ENCODE peak calls at places on chromosomes 7 and 10, in seven cellular contexts. R is AG09309; I is ovary; C is adrenal gland; H is testis; M is CD8-positive, alpha-beta T cell; V is foreskin fibroblast. Y is an unnamed sample.

GRCh38 chr10:128526793-128527375 is 400.7 kb upstream of the MKI67 start:
- DNase-seq in R (no peak), I (no peak), C (no peak), H (no peak), M (no peak), V (no peak), Y (no peak)

GRCh38 chr10:34290412-34291082 is 524.5 kb downstream of the PARD3 start:
- DNase-seq in R (no peak), I (no peak), C (peak), H (no peak), M (no peak), V (peak), Y (peak)

GRCh38 chr7:56081626-56082340 is 11.0 kb downstream of the PHKG1 start:
- DNase-seq in R (no peak), I (no peak), C (no peak), H (no peak), M (no peak), V (no peak), Y (no peak)

GRCh38 chr10:126536148-126536547 is 134.3 kb downstream of the C10orf90 start:
- DNase-seq in R (no peak), I (no peak), C (no peak), H (peak), M (no peak), V (peak), Y (peak)

GRCh38 chr10:60420991-60421894 is 31.6 kb upstream of the ANK3 start:
- DNase-seq in R (no peak), I (no peak), C (no peak), H (no peak), M (no peak), V (no peak), Y (no peak)

GRCh38 chr10:3067045-3067858 is at the start of gene PFKP:
- DNase-seq in R (no peak), I (peak), C (peak), H (no peak), M (peak), V (peak), Y (no peak)

GRCh38 chr7:77993823-77994222 is 195.2 kb downstream of the PHTF2 start:
- DNase-seq in R (no peak), I (no peak), C (no peak), H (no peak), M (no peak), V (no peak), Y (no peak)

GRCh38 chr10:17256026-17256425 is 28.0 kb downstream of the VIM start:
- DNase-seq in R (no peak), I (no peak), C (no peak), H (no peak), M (no peak), V (no peak), Y (no peak)

GRCh38 chr7:48004023-48004422 is 24.6 kb upstream of the HUS1 start:
- DNase-seq in R (no peak), I (no peak), C (no peak), H (no peak), M (no peak), V (no peak), Y (no peak)

GRCh38 chr10:84540022-84540616 is 211.7 kb downstream of the CCSER2 start:
- DNase-seq in R (peak), I (no peak), C (no peak), H (no peak), M (no peak), V (peak), Y (peak)
- H3K4me3 ChIP-seq in R (peak), I (no peak), C (no peak), H (no peak), M (no peak), V (peak), Y (peak)

DNA sequence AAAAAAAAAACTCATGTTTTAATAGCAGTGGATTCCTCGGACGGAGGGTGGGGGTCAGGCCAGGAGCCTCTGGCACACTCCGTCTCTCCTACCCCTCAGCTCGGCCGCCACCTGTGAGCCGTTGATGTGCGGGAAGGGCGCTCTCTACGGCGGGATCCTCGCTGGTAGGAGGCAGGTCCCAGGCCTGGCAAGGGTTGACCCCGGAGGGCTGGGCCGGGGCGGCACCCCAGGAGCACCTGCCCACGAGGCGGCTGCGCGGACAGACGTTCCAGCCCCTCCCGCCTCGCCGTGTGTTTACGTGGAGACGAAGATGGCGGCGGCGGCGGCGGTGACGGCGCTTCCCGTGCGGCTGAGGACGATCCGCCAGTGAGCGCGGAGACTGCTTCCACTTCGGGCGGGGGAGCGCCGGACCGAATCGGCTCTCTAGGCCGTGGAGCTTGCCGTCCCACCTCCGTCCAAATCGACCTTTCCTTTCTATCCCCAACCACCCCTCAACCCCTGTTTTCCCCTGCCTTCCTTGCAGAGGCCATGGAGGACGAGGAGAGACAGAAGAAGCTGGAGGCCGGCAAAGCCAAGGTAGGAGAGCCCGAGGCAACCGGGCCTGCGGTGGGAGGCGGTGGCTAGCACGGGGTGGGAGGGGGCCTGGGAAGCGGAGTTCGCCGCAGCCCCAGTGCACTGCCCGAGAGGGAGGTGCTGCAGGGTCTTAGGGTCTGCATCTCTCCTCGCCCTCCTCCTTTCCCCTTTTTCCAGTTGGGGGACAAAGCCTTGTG is at the start of gene AKAP9:
- DNase-seq in R (no peak), I (peak), C (peak), H (peak), M (peak), V (peak), Y (peak)
- TF ChIP-seq CTCF in R (no peak), I (peak), C (peak), H (no peak), M (no peak), V (no peak), Y (no peak)

GRCh38 chr7:27147211-27148030 is at the start of gene HOXA6:
- DNase-seq in R (no peak), I (peak), C (peak), H (peak), M (no peak), V (peak), Y (peak)
- H3K4me3 ChIP-seq in R (no peak), I (peak), C (no peak), H (peak), M (no peak), V (no peak), Y (peak)

DNA sequence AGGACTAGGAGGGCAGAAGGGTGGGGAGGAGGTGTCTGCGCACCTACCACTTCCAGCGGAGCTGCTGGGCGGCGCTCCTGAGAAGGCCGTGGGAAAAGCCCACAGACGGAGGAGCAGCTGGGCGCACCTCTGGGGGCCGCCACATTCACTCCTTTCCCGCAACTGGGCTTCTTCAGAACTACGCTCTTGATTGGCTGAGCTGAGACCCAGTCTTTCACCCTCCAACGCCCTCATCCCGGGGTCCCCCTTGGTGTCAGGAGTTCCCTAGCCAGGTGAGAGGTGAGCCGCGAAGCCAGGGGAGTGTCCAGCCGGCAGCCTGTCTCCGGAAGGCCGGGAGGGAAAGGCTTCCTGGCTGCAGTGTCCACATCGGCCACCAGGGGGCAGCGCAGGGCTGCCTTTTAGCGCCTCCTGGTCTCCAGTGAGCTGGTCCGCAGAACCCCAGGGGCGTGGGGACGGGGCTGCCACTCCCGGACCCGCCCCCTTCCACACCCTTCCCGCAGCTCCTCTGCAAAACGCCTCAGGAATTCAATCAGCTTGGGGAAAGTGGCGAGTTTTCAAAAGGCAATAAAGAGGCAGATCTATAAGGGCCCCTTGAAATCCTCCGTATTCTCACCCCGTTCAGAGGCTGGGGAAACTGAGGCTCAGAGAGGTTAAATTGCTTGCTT is 98.8 kb downstream of the CHST15 start:
- DNase-seq in R (peak), I (peak), C (peak), H (peak), M (peak), V (peak), Y (peak)
- TF ChIP-seq CTCF in R (peak), I (peak), C (peak), H (peak), M (peak), V (peak), Y (peak)

DNA sequence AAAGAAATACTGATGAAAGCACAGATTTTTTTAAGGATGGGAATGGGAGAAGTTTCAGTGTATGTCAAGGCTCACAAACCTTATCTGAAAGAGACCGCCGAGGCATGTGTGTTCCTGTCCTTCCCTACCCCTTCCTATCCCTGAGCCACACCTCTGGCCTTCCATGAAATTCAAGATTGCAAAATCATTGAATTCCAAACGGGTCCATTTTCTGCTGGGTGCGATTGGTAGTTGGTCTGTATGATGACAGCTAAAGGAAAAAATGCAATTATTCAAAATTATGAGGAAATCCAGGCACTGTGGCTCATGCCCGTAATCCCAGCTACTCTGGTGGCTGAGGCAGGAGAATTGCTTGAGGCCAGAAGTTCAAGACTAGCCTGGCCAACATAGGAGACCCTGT is 170.1 kb downstream of the ARHGAP12 start:
- DNase-seq in R (peak), I (no peak), C (no peak), H (no peak), M (no peak), V (peak), Y (peak)
- H3K4me3 ChIP-seq in R (no peak), I (no peak), C (no peak), H (no peak), M (no peak), V (peak), Y (no peak)

GRCh38 chr10:88131561-88132139 is 268.2 kb downstream of the PTEN start:
- DNase-seq in R (no peak), I (no peak), C (no peak), H (peak), M (no peak), V (peak), Y (peak)
- TF ChIP-seq CTCF in R (no peak), I (no peak), C (peak), H (no peak), M (no peak), V (no peak), Y (no peak)

DNA sequence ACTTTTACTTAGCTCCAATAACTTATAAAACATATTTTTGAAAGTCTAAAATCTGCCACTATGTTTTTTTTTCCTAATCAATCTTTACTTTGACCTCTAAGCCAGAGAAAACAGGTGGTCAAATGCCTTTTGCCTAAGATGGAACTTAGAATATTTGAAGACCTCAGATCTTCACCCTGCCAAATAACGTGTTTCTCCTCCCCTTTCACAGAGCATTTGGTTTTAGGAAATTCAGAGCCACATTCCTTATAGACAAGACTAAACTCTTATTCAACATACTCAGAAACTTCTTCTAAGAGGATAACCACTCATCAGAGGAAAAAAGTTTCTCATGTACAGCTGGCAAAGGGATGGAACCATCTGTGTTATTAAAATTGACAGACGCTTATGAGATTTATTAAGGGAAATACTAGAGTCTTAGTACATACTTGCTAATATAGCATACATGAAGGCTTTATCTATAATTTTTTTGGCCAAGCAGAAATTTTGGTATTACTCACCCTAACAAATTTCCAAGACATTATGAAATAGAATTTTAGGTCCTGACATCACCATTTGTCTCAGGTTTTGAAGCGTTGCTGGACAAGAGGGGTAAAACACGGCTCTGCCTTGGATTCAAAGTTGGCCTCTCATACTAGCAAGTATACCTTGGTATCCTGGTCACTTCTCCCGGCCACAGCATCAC is 2.6 kb upstream of the EGFR start:
- DNase-seq in R (no peak), I (no peak), C (no peak), H (no peak), M (no peak), V (no peak), Y (no peak)
- H3K4me3 ChIP-seq in R (no peak), I (no peak), C (no peak), H (no peak), M (no peak), V (no peak), Y (no peak)

Y was measured in fibroblast of mammary gland.